ENCODE peak calls at places on chromosomes 13 and 19, in nine cellular contexts. One of them, this sample, is unnamed.
A peak's percentile ranks its signal among the peaks of the same experiment; 100 is the strongest.

GRCh38 chr13:34748078-34748477 is 194.0 kb upstream of the NBEA start:
- DNase-seq in progenitor cell of endocrine pancreas: no peak
- DNase-seq in nephron progenitor cell: no peak
- DNase-seq in AG09309: peak; percentile 4
- DNase-seq in WTC11: no peak
- DNase-seq in PC-9: no peak
- DNase-seq in Peyer's patch: no peak
- DNase-seq in uterus: peak; percentile 64
- DNase-seq in Calu3: peak; percentile 52
- DNase-seq in this sample: no peak

GRCh38 chr19:30136591-30136990 is 194.6 kb downstream of the URI1 start:
- DNase-seq in AG09309: no peak
- DNase-seq in nephron progenitor cell: no peak
- DNase-seq in progenitor cell of endocrine pancreas: no peak
- DNase-seq in Calu3: no peak
- DNase-seq in PC-9: no peak
- DNase-seq in Peyer's patch: no peak
- DNase-seq in WTC11: no peak
- DNase-seq in uterus: no peak
- DNase-seq in this sample: no peak

GRCh38 chr13:64234255-64234654 is 2818.6 kb upstream of the PCDH20 start:
- DNase-seq in Calu3: no peak
- DNase-seq in progenitor cell of endocrine pancreas: no peak
- DNase-seq in PC-9: no peak
- DNase-seq in WTC11: no peak
- DNase-seq in Peyer's patch: no peak
- DNase-seq in AG09309: peak; percentile 11
- DNase-seq in uterus: no peak
- DNase-seq in nephron progenitor cell: no peak
- DNase-seq in this sample: no peak

GRCh38 chr13:26011996-26012688 is 39.7 kb downstream of the SHISA2 start:
- DNase-seq in Peyer's patch: peak; percentile 29
- DNase-seq in AG09309: no peak
- DNase-seq in nephron progenitor cell: no peak
- DNase-seq in WTC11: no peak
- DNase-seq in Calu3: no peak
- DNase-seq in uterus: no peak
- DNase-seq in PC-9: no peak
- DNase-seq in progenitor cell of endocrine pancreas: no peak
- DNase-seq in this sample: peak; percentile 23

GRCh38 chr19:3108775-3109174 is 14.6 kb downstream of the GNA11 start:
- DNase-seq in WTC11: peak; percentile 84
- DNase-seq in AG09309: no peak
- DNase-seq in uterus: peak; percentile 57
- DNase-seq in nephron progenitor cell: peak; percentile 68
- DNase-seq in Calu3: peak; percentile 57
- DNase-seq in Peyer's patch: peak; percentile 77
- DNase-seq in PC-9: no peak
- DNase-seq in progenitor cell of endocrine pancreas: peak; percentile 56
- DNase-seq in this sample: peak; percentile 78

GRCh38 chr19:36796714-36796999 is 24.1 kb upstream of the ZNF850 start:
- DNase-seq in Peyer's patch: no peak
- DNase-seq in WTC11: no peak
- DNase-seq in AG09309: no peak
- DNase-seq in uterus: no peak
- DNase-seq in Calu3: no peak
- DNase-seq in nephron progenitor cell: no peak
- DNase-seq in progenitor cell of endocrine pancreas: no peak
- DNase-seq in PC-9: no peak
- DNase-seq in this sample: no peak

GRCh38 chr13:113148407-113148806 is 10.0 kb upstream of the PROZ start:
- DNase-seq in Peyer's patch: no peak
- DNase-seq in PC-9: no peak
- DNase-seq in uterus: no peak
- DNase-seq in progenitor cell of endocrine pancreas: no peak
- DNase-seq in nephron progenitor cell: no peak
- DNase-seq in AG09309: no peak
- DNase-seq in Calu3: no peak
- DNase-seq in WTC11: no peak
- DNase-seq in this sample: no peak

GRCh38 chr13:30776661-30777060 is 41.3 kb downstream of the ALOX5AP start:
- DNase-seq in WTC11: no peak
- DNase-seq in PC-9: no peak
- DNase-seq in AG09309: no peak
- DNase-seq in progenitor cell of endocrine pancreas: no peak
- DNase-seq in Peyer's patch: no peak
- DNase-seq in Calu3: no peak
- DNase-seq in uterus: no peak
- DNase-seq in nephron progenitor cell: no peak
- DNase-seq in this sample: no peak

GRCh38 chr19:50838239-50838638 is 4.9 kb upstream of the KLK15 start:
- DNase-seq in progenitor cell of endocrine pancreas: no peak
- DNase-seq in Calu3: peak; percentile 27
- DNase-seq in AG09309: no peak
- DNase-seq in WTC11: no peak
- DNase-seq in nephron progenitor cell: no peak
- DNase-seq in uterus: no peak
- DNase-seq in Peyer's patch: no peak
- DNase-seq in PC-9: no peak
- DNase-seq in this sample: no peak

GRCh38 chr13:98175823-98176222 is 1.2 kb downstream of the RNF113B start:
- DNase-seq in progenitor cell of endocrine pancreas: no peak
- DNase-seq in Calu3: no peak
- DNase-seq in uterus: no peak
- DNase-seq in PC-9: no peak
- DNase-seq in Peyer's patch: no peak
- DNase-seq in nephron progenitor cell: no peak
- DNase-seq in WTC11: no peak
- DNase-seq in AG09309: no peak
- DNase-seq in this sample: no peak

GRCh38 chr19:55227241-55228014 is 1.1 kb downstream of the TMEM86B start:
- DNase-seq in Peyer's patch: no peak
- DNase-seq in WTC11: no peak
- DNase-seq in nephron progenitor cell: no peak
- DNase-seq in PC-9: no peak
- DNase-seq in AG09309: no peak
- DNase-seq in Calu3: no peak
- DNase-seq in progenitor cell of endocrine pancreas: no peak
- DNase-seq in uterus: no peak
- DNase-seq in this sample: no peak

GRCh38 chr19:2049741-2050348 is 1.2 kb downstream of the MKNK2 start:
- DNase-seq in nephron progenitor cell: peak; percentile 53
- DNase-seq in Peyer's patch: peak; percentile 94
- DNase-seq in Calu3: peak; percentile 69
- DNase-seq in AG09309: no peak
- DNase-seq in WTC11: no peak
- DNase-seq in uterus: peak; percentile 81
- DNase-seq in progenitor cell of endocrine pancreas: no peak
- DNase-seq in PC-9: peak; percentile 73
- DNase-seq in this sample: peak; percentile 68

GRCh38 chr13:73107970-73108369 is 49.2 kb downstream of the KLF5 start:
- DNase-seq in progenitor cell of endocrine pancreas: no peak
- DNase-seq in WTC11: no peak
- DNase-seq in AG09309: no peak
- DNase-seq in uterus: no peak
- DNase-seq in Peyer's patch: no peak
- DNase-seq in PC-9: no peak
- DNase-seq in Calu3: no peak
- DNase-seq in nephron progenitor cell: no peak
- DNase-seq in this sample: no peak

GRCh38 chr19:2494447-2495129 is 18.7 kb downstream of the GADD45B start:
- DNase-seq in nephron progenitor cell: peak; percentile 67
- DNase-seq in WTC11: no peak
- DNase-seq in uterus: peak; percentile 74
- DNase-seq in progenitor cell of endocrine pancreas: peak; percentile 25
- DNase-seq in AG09309: no peak
- DNase-seq in Calu3: peak; percentile 33
- DNase-seq in PC-9: peak; percentile 50
- DNase-seq in Peyer's patch: peak; percentile 53
- DNase-seq in this sample: no peak

GRCh38 chr19:42601811-42602443 is 7.2 kb upstream of the CEACAM8 start:
- DNase-seq in nephron progenitor cell: peak; percentile 56
- DNase-seq in Calu3: peak; percentile 69
- DNase-seq in AG09309: no peak
- DNase-seq in PC-9: no peak
- DNase-seq in Peyer's patch: no peak
- DNase-seq in uterus: no peak
- DNase-seq in progenitor cell of endocrine pancreas: peak; percentile 23
- DNase-seq in WTC11: peak; percentile 64
- DNase-seq in this sample: no peak

GRCh38 chr19:11680689-11681302 is 58.0 kb downstream of the ZNF823 start:
- DNase-seq in Peyer's patch: no peak
- DNase-seq in PC-9: no peak
- DNase-seq in WTC11: no peak
- DNase-seq in progenitor cell of endocrine pancreas: no peak
- DNase-seq in nephron progenitor cell: no peak
- DNase-seq in uterus: no peak
- DNase-seq in Calu3: no peak
- DNase-seq in AG09309: no peak
- DNase-seq in this sample: no peak

GRCh38 chr19:11685676-11686650 is 52.8 kb downstream of the ZNF823 start:
- DNase-seq in AG09309: no peak
- DNase-seq in uterus: no peak
- DNase-seq in WTC11: no peak
- DNase-seq in Calu3: no peak
- DNase-seq in nephron progenitor cell: no peak
- DNase-seq in PC-9: peak; percentile 39
- DNase-seq in Peyer's patch: no peak
- DNase-seq in progenitor cell of endocrine pancreas: no peak
- DNase-seq in this sample: no peak

DNA sequence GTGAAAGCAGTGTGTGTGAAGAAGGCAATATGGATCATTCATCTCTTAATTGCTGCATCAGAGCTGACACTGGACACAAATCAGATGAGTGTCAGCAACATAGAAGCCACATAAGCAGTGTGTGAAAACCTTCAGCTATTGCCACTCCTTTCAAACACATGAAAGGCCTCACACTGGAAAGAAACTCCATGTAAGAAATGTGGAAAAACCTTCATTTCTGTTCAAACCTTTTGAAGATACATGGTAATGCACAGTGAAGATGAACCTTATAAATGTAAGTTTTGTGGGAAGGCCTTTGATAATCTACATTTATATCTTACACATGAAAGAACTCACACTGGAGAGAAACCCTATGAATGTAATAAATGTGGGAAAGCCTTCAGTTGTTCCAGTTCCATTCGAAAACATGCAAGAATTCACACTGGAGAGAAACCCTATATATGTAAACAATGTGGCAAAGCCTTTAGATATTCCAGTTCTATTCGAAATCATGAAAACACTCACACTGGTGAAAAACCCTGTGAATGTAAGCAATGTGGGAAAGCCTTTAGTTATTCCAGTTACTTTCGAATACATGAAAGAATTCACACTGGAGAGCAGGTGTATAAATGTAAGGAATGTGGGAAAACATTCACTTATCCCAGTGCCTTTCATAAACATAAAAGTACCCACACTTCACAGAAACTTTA is 53.6 kb downstream of the ZNF823 start:
- DNase-seq in Peyer's patch: no peak
- DNase-seq in AG09309: no peak
- DNase-seq in PC-9: no peak
- DNase-seq in Calu3: no peak
- DNase-seq in uterus: no peak
- DNase-seq in nephron progenitor cell: no peak
- DNase-seq in WTC11: no peak
- DNase-seq in progenitor cell of endocrine pancreas: no peak
- DNase-seq in this sample: no peak
- TF ChIP-seq CTCF in Peyer's patch: no peak
- TF ChIP-seq CTCF in AG09309: no peak
- TF ChIP-seq CTCF in PC-9: no peak
- TF ChIP-seq CTCF in Calu3: no peak
- TF ChIP-seq CTCF in uterus: no peak
- TF ChIP-seq CTCF in nephron progenitor cell: no peak
- TF ChIP-seq CTCF in WTC11: no peak
- TF ChIP-seq CTCF in progenitor cell of endocrine pancreas: no peak
- TF ChIP-seq CTCF in this sample: no peak

GRCh38 chr19:33304760-33305647 is 2.7 kb upstream of the CEBPA start:
- DNase-seq in Peyer's patch: no peak
- DNase-seq in Calu3: no peak
- DNase-seq in nephron progenitor cell: no peak
- DNase-seq in WTC11: no peak
- DNase-seq in PC-9: no peak
- DNase-seq in AG09309: no peak
- DNase-seq in progenitor cell of endocrine pancreas: no peak
- DNase-seq in uterus: no peak
- DNase-seq in this sample: no peak
- TF ChIP-seq CTCF in Peyer's patch: no peak
- TF ChIP-seq CTCF in Calu3: no peak
- TF ChIP-seq CTCF in nephron progenitor cell: no peak
- TF ChIP-seq CTCF in WTC11: no peak
- TF ChIP-seq CTCF in PC-9: no peak
- TF ChIP-seq CTCF in AG09309: no peak
- TF ChIP-seq CTCF in progenitor cell of endocrine pancreas: no peak
- TF ChIP-seq CTCF in uterus: no peak
- TF ChIP-seq CTCF in this sample: no peak

GRCh38 chr13:19153782-19154450 is 27.7 kb downstream of the TUBA3C start:
- DNase-seq in Calu3: no peak
- DNase-seq in uterus: no peak
- DNase-seq in AG09309: no peak
- DNase-seq in nephron progenitor cell: no peak
- DNase-seq in progenitor cell of endocrine pancreas: no peak
- DNase-seq in WTC11: no peak
- DNase-seq in Peyer's patch: no peak
- DNase-seq in PC-9: no peak
- DNase-seq in this sample: no peak
- TF ChIP-seq CTCF in Calu3: no peak
- TF ChIP-seq CTCF in uterus: no peak
- TF ChIP-seq CTCF in AG09309: no peak
- TF ChIP-seq CTCF in nephron progenitor cell: no peak
- TF ChIP-seq CTCF in progenitor cell of endocrine pancreas: no peak
- TF ChIP-seq CTCF in WTC11: no peak
- TF ChIP-seq CTCF in Peyer's patch: no peak
- TF ChIP-seq CTCF in PC-9: peak; percentile 56
- TF ChIP-seq CTCF in this sample: no peak

GRCh38 chr19:480016-480855 is 16.1 kb upstream of the MADCAM1 start:
- DNase-seq in nephron progenitor cell: peak; percentile 76
- DNase-seq in AG09309: no peak
- DNase-seq in progenitor cell of endocrine pancreas: peak; percentile 55
- DNase-seq in WTC11: peak; percentile 81
- DNase-seq in Peyer's patch: no peak
- DNase-seq in Calu3: peak; percentile 71
- DNase-seq in PC-9: no peak
- DNase-seq in uterus: peak; percentile 50
- DNase-seq in this sample: peak; percentile 76

GRCh38 chr19:483332-484072 is 12.8 kb upstream of the MADCAM1 start:
- DNase-seq in Calu3: no peak
- DNase-seq in Peyer's patch: no peak
- DNase-seq in nephron progenitor cell: no peak
- DNase-seq in PC-9: no peak
- DNase-seq in WTC11: no peak
- DNase-seq in progenitor cell of endocrine pancreas: no peak
- DNase-seq in uterus: no peak
- DNase-seq in AG09309: no peak
- DNase-seq in this sample: no peak

GRCh38 chr19:484494-484893 is 11.8 kb upstream of the MADCAM1 start:
- DNase-seq in Peyer's patch: no peak
- DNase-seq in WTC11: no peak
- DNase-seq in Calu3: no peak
- DNase-seq in AG09309: no peak
- DNase-seq in uterus: no peak
- DNase-seq in PC-9: no peak
- DNase-seq in progenitor cell of endocrine pancreas: no peak
- DNase-seq in nephron progenitor cell: no peak
- DNase-seq in this sample: no peak

GRCh38 chr19:485122-485521 is 11.2 kb upstream of the MADCAM1 start:
- DNase-seq in Calu3: no peak
- DNase-seq in WTC11: no peak
- DNase-seq in Peyer's patch: no peak
- DNase-seq in progenitor cell of endocrine pancreas: no peak
- DNase-seq in nephron progenitor cell: no peak
- DNase-seq in AG09309: no peak
- DNase-seq in uterus: no peak
- DNase-seq in PC-9: no peak
- DNase-seq in this sample: peak; percentile 44

GRCh38 chr19:482186-483041 is 13.9 kb upstream of the MADCAM1 start:
- DNase-seq in WTC11: no peak
- DNase-seq in PC-9: no peak
- DNase-seq in AG09309: no peak
- DNase-seq in Calu3: no peak
- DNase-seq in uterus: no peak
- DNase-seq in Peyer's patch: no peak
- DNase-seq in progenitor cell of endocrine pancreas: no peak
- DNase-seq in nephron progenitor cell: no peak
- DNase-seq in this sample: no peak
- TF ChIP-seq CTCF in WTC11: no peak
- TF ChIP-seq CTCF in PC-9: no peak
- TF ChIP-seq CTCF in AG09309: no peak
- TF ChIP-seq CTCF in Calu3: no peak
- TF ChIP-seq CTCF in uterus: no peak
- TF ChIP-seq CTCF in Peyer's patch: no peak
- TF ChIP-seq CTCF in progenitor cell of endocrine pancreas: peak; percentile 33
- TF ChIP-seq CTCF in nephron progenitor cell: no peak
- TF ChIP-seq CTCF in this sample: no peak